ENCODE peak calls at places on chromosomes 2 and 18, in nine cellular contexts. One of them, this sample, is unnamed.

GRCh38 chr2:8847400-8847799 is 10.0 kb upstream of the KIDINS220 start:
- DNase-seq in uterus: no peak
- DNase-seq in fibroblast of the aortic adventitia: peak
- DNase-seq in fibroblast of mammary gland: peak
- DNase-seq in GM23338: no peak
- DNase-seq in PC-9: no peak
- DNase-seq in HL-60: no peak
- DNase-seq in A549: no peak
- DNase-seq in right lobe of liver: no peak
- DNase-seq in this sample: no peak

GRCh38 chr2:65031341-65032015 is 24.7 kb upstream of the CEP68 start:
- DNase-seq in PC-9: peak
- DNase-seq in uterus: no peak
- DNase-seq in HL-60: no peak
- DNase-seq in fibroblast of mammary gland: no peak
- DNase-seq in GM23338: peak
- DNase-seq in A549: no peak
- DNase-seq in fibroblast of the aortic adventitia: peak
- DNase-seq in right lobe of liver: no peak
- DNase-seq in this sample: no peak

GRCh38 chr2:183038341-183039300 is at the start of gene NCKAP1:
- DNase-seq in A549: peak
- DNase-seq in HL-60: no peak
- DNase-seq in fibroblast of mammary gland: peak
- DNase-seq in PC-9: peak
- DNase-seq in GM23338: peak
- DNase-seq in right lobe of liver: peak
- DNase-seq in uterus: peak
- DNase-seq in fibroblast of the aortic adventitia: peak
- DNase-seq in this sample: no peak

GRCh38 chr2:16614314-16614860 is 51.2 kb downstream of the CYRIA start:
- DNase-seq in A549: no peak
- DNase-seq in HL-60: no peak
- DNase-seq in GM23338: no peak
- DNase-seq in fibroblast of mammary gland: peak
- DNase-seq in uterus: no peak
- DNase-seq in PC-9: peak
- DNase-seq in fibroblast of the aortic adventitia: no peak
- DNase-seq in right lobe of liver: no peak
- DNase-seq in this sample: no peak

GRCh38 chr2:168315331-168316072 is 68.1 kb upstream of the STK39 start:
- DNase-seq in PC-9: no peak
- DNase-seq in GM23338: no peak
- DNase-seq in A549: no peak
- DNase-seq in right lobe of liver: no peak
- DNase-seq in HL-60: no peak
- DNase-seq in fibroblast of the aortic adventitia: no peak
- DNase-seq in fibroblast of mammary gland: no peak
- DNase-seq in uterus: no peak
- DNase-seq in this sample: no peak

GRCh38 chr2:127092306-127092705 is 14.6 kb downstream of the BIN1 start:
- DNase-seq in PC-9: no peak
- DNase-seq in right lobe of liver: no peak
- DNase-seq in HL-60: no peak
- DNase-seq in A549: no peak
- DNase-seq in fibroblast of the aortic adventitia: no peak
- DNase-seq in GM23338: no peak
- DNase-seq in fibroblast of mammary gland: no peak
- DNase-seq in uterus: no peak
- DNase-seq in this sample: no peak

GRCh38 chr2:127722807-127723206 is 21.5 kb downstream of the SFT2D3 start:
- DNase-seq in right lobe of liver: no peak
- DNase-seq in PC-9: no peak
- DNase-seq in fibroblast of mammary gland: no peak
- DNase-seq in GM23338: no peak
- DNase-seq in fibroblast of the aortic adventitia: no peak
- DNase-seq in uterus: no peak
- DNase-seq in HL-60: no peak
- DNase-seq in A549: no peak
- DNase-seq in this sample: no peak

GRCh38 chr2:119520696-119521436 is 3.4 kb downstream of the SCTR start:
- DNase-seq in A549: no peak
- DNase-seq in HL-60: no peak
- DNase-seq in PC-9: no peak
- DNase-seq in fibroblast of the aortic adventitia: no peak
- DNase-seq in GM23338: no peak
- DNase-seq in right lobe of liver: no peak
- DNase-seq in uterus: no peak
- DNase-seq in fibroblast of mammary gland: no peak
- DNase-seq in this sample: no peak

GRCh38 chr2:203759692-203760365 is 53.4 kb downstream of the CD28 start:
- DNase-seq in GM23338: no peak
- DNase-seq in right lobe of liver: no peak
- DNase-seq in A549: no peak
- DNase-seq in HL-60: no peak
- DNase-seq in fibroblast of mammary gland: peak
- DNase-seq in PC-9: peak
- DNase-seq in uterus: no peak
- DNase-seq in fibroblast of the aortic adventitia: peak
- DNase-seq in this sample: peak

GRCh38 chr18:58639751-58640427 is 11.0 kb upstream of the ALPK2 start:
- DNase-seq in fibroblast of the aortic adventitia: peak
- DNase-seq in uterus: no peak
- DNase-seq in HL-60: peak
- DNase-seq in fibroblast of mammary gland: peak
- DNase-seq in PC-9: peak
- DNase-seq in GM23338: peak
- DNase-seq in A549: no peak
- DNase-seq in right lobe of liver: no peak
- DNase-seq in this sample: peak

GRCh38 chr18:23689616-23690504 is 607 bp downstream of the LAMA3 start:
- DNase-seq in PC-9: no peak
- DNase-seq in GM23338: peak
- DNase-seq in uterus: peak
- DNase-seq in A549: peak
- DNase-seq in fibroblast of mammary gland: no peak
- DNase-seq in right lobe of liver: peak
- DNase-seq in HL-60: no peak
- DNase-seq in fibroblast of the aortic adventitia: no peak
- DNase-seq in this sample: no peak

GRCh38 chr2:102187191-102188150 is 648 bp downstream of the IL1RL2 start:
- DNase-seq in fibroblast of mammary gland: peak
- DNase-seq in A549: no peak
- DNase-seq in GM23338: peak
- DNase-seq in right lobe of liver: peak
- DNase-seq in HL-60: no peak
- DNase-seq in fibroblast of the aortic adventitia: peak
- DNase-seq in PC-9: no peak
- DNase-seq in uterus: peak
- DNase-seq in this sample: no peak

GRCh38 chr2:69638630-69639029 is 4.9 kb downstream of the AAK1 start:
- DNase-seq in uterus: no peak
- DNase-seq in fibroblast of the aortic adventitia: no peak
- DNase-seq in fibroblast of mammary gland: no peak
- DNase-seq in right lobe of liver: no peak
- DNase-seq in A549: no peak
- DNase-seq in GM23338: no peak
- DNase-seq in PC-9: no peak
- DNase-seq in HL-60: no peak
- DNase-seq in this sample: no peak

GRCh38 chr2:201971516-201972228 is 62.0 kb upstream of the FZD7 start:
- DNase-seq in GM23338: no peak
- DNase-seq in fibroblast of mammary gland: peak
- DNase-seq in A549: no peak
- DNase-seq in HL-60: no peak
- DNase-seq in uterus: no peak
- DNase-seq in right lobe of liver: no peak
- DNase-seq in fibroblast of the aortic adventitia: peak
- DNase-seq in PC-9: no peak
- DNase-seq in this sample: no peak

GRCh38 chr18:30121397-30121796 is 921.1 kb downstream of the DSC3 start:
- DNase-seq in uterus: no peak
- DNase-seq in GM23338: no peak
- DNase-seq in right lobe of liver: no peak
- DNase-seq in HL-60: no peak
- DNase-seq in A549: no peak
- DNase-seq in fibroblast of the aortic adventitia: no peak
- DNase-seq in fibroblast of mammary gland: no peak
- DNase-seq in PC-9: no peak
- DNase-seq in this sample: no peak

GRCh38 chr2:154706660-154707059 is 8.2 kb downstream of the KCNJ3 start:
- DNase-seq in A549: no peak
- DNase-seq in right lobe of liver: no peak
- DNase-seq in fibroblast of the aortic adventitia: no peak
- DNase-seq in GM23338: no peak
- DNase-seq in HL-60: no peak
- DNase-seq in PC-9: no peak
- DNase-seq in fibroblast of mammary gland: no peak
- DNase-seq in uterus: no peak
- DNase-seq in this sample: no peak

GRCh38 chr18:45562567-45563479 is 52.5 kb upstream of the SLC14A2 start:
- DNase-seq in fibroblast of the aortic adventitia: no peak
- DNase-seq in fibroblast of mammary gland: no peak
- DNase-seq in A549: no peak
- DNase-seq in right lobe of liver: no peak
- DNase-seq in HL-60: no peak
- DNase-seq in PC-9: no peak
- DNase-seq in GM23338: no peak
- DNase-seq in uterus: peak
- DNase-seq in this sample: no peak

GRCh38 chr2:216006164-216006663 is 7.1 kb downstream of the MREG start:
- DNase-seq in HL-60: no peak
- DNase-seq in A549: no peak
- DNase-seq in right lobe of liver: no peak
- DNase-seq in fibroblast of mammary gland: peak
- DNase-seq in PC-9: peak
- DNase-seq in GM23338: peak
- DNase-seq in fibroblast of the aortic adventitia: no peak
- DNase-seq in uterus: peak
- DNase-seq in this sample: peak

DNA sequence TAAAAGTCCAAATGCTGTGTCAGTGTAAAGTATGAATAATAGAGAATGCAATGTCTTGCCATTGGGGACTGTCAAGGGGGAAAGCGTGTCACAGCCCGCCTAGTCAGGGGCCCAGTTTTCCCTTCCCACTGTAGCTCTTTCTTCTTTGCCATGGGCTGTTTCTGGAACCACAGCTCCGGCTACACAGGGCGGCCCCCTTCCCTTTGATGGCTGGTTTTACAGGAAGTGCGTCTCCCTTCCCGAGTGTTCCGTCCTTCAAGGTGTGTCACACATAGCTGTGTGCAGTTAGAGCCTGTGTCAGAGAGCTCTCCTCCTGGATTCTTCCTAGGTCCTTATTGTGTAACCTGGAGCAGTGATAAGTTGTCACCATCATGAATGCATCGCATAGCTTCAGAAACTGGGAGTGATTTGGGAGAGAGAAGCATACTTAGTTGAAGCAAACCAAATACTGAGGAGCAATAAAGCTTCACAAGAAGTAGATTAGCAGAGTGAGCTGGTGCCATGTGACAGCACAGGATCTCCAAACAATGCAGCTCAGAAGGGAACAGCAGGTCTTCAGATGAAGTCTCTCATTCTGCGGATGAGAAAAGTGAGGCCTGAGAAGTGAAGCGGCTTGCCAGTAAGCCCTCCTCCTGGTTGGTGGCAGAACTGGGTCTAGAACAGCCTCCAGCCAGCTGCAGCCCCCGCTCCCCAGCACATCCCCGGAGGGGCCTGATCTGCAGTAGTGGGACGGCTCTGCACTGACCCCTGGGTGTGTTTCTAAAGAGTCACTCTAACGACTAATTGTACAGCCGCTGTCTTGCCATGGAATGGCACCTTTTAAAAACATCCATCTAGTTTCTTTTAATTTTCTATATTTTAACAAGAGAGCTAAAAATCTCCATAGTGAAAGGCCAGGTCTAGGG is 81.7 kb downstream of the MTCL1 start:
- DNase-seq in HL-60: no peak
- DNase-seq in GM23338: no peak
- DNase-seq in fibroblast of mammary gland: no peak
- DNase-seq in right lobe of liver: no peak
- DNase-seq in PC-9: no peak
- DNase-seq in fibroblast of the aortic adventitia: no peak
- DNase-seq in uterus: no peak
- DNase-seq in A549: no peak
- DNase-seq in this sample: no peak
- H3K4me3 ChIP-seq in HL-60: no peak
- H3K4me3 ChIP-seq in GM23338: no peak
- H3K4me3 ChIP-seq in fibroblast of mammary gland: no peak
- H3K4me3 ChIP-seq in right lobe of liver: no peak
- H3K4me3 ChIP-seq in PC-9: no peak
- H3K4me3 ChIP-seq in fibroblast of the aortic adventitia: no peak
- H3K4me3 ChIP-seq in uterus: no peak
- H3K4me3 ChIP-seq in A549: no peak
- H3K4me3 ChIP-seq in this sample: no peak

DNA sequence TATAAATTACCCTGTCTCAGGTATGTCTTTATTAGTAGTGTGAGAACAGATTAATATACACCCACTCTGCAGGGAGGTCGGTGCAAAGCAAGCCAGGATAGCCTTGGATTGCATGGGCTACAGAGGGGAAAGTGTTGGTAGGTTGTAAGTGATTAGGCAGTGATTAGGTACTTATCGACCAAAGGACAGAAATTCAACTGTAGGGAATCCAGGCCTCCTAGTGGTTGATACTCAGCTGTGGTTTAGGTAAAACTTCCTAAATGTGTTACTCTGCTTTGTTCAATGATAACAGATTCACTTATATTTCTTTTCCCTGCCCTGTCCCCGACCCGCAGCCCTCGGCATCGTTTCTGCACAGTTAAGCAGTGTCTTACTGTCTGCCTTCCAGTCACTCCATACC is 444.0 kb downstream of the FIGN start:
- DNase-seq in fibroblast of the aortic adventitia: no peak
- DNase-seq in PC-9: no peak
- DNase-seq in right lobe of liver: no peak
- DNase-seq in GM23338: peak
- DNase-seq in uterus: no peak
- DNase-seq in HL-60: no peak
- DNase-seq in fibroblast of mammary gland: no peak
- DNase-seq in A549: no peak
- DNase-seq in this sample: no peak
- TF ChIP-seq CTCF in fibroblast of the aortic adventitia: peak
- TF ChIP-seq CTCF in PC-9: no peak
- TF ChIP-seq CTCF in right lobe of liver: no peak
- TF ChIP-seq CTCF in GM23338: peak
- TF ChIP-seq CTCF in uterus: no peak
- TF ChIP-seq CTCF in HL-60: no peak
- TF ChIP-seq CTCF in fibroblast of mammary gland: no peak
- TF ChIP-seq CTCF in A549: no peak
- TF ChIP-seq CTCF in this sample: no peak

GRCh38 chr18:34042423-34043146 is 182.1 kb downstream of the NOL4 start:
- DNase-seq in PC-9: no peak
- DNase-seq in HL-60: no peak
- DNase-seq in right lobe of liver: no peak
- DNase-seq in uterus: no peak
- DNase-seq in fibroblast of mammary gland: no peak
- DNase-seq in GM23338: no peak
- DNase-seq in A549: no peak
- DNase-seq in fibroblast of the aortic adventitia: no peak
- DNase-seq in this sample: no peak
- H3K4me3 ChIP-seq in PC-9: no peak
- H3K4me3 ChIP-seq in HL-60: no peak
- H3K4me3 ChIP-seq in right lobe of liver: no peak
- H3K4me3 ChIP-seq in uterus: no peak
- H3K4me3 ChIP-seq in fibroblast of mammary gland: no peak
- H3K4me3 ChIP-seq in GM23338: no peak
- H3K4me3 ChIP-seq in A549: no peak
- H3K4me3 ChIP-seq in fibroblast of the aortic adventitia: no peak
- H3K4me3 ChIP-seq in this sample: no peak

GRCh38 chr2:145919507-145919906 is 1399.6 kb upstream of the ZEB2 start:
- DNase-seq in fibroblast of mammary gland: peak
- DNase-seq in fibroblast of the aortic adventitia: peak
- DNase-seq in A549: no peak
- DNase-seq in uterus: no peak
- DNase-seq in PC-9: no peak
- DNase-seq in HL-60: no peak
- DNase-seq in right lobe of liver: no peak
- DNase-seq in GM23338: no peak
- DNase-seq in this sample: no peak
- TF ChIP-seq CTCF in fibroblast of mammary gland: peak
- TF ChIP-seq CTCF in fibroblast of the aortic adventitia: peak
- TF ChIP-seq CTCF in A549: peak
- TF ChIP-seq CTCF in uterus: no peak
- TF ChIP-seq CTCF in PC-9: peak
- TF ChIP-seq CTCF in HL-60: no peak
- TF ChIP-seq CTCF in right lobe of liver: peak
- TF ChIP-seq CTCF in GM23338: no peak
- TF ChIP-seq CTCF in this sample: no peak